ENCODE peak calls at places on chromosomes 1 and 21, in five cellular contexts. M is left ventricle myocardium inferior, C is colonic mucosa, X is IMR-90, W is hepatocyte. Q is an unnamed sample. For H3K4me1, the result is how much of the 10 kb centered on the place peaks cover.

GRCh38 chr1:41802532-41803501 is 115.9 kb downstream of the HIVEP3 start:
- DNase-seq in M (peak), C (no peak), X (no peak), W (no peak), Q (no peak)

GRCh38 chr1:183590225-183591191 is at the start of gene NCF2:
- DNase-seq in M (no peak), C (no peak), X (peak), W (no peak), Q (no peak)

GRCh38 chr1:205350626-205351235 is 6.0 kb downstream of the KLHDC8A start:
- DNase-seq in M (no peak), C (no peak), X (no peak), W (no peak), Q (peak)

GRCh38 chr1:229664133-229664689 is 38.2 kb downstream of the URB2 start:
- DNase-seq in M (no peak), C (no peak), X (peak), W (peak), Q (no peak)

GRCh38 chr1:27530192-27530591 is 40.2 kb upstream of the WASF2 start:
- DNase-seq in M (no peak), C (no peak), X (no peak), W (no peak), Q (no peak)

GRCh38 chr1:110610084-110610483 is 3.9 kb upstream of the KCNA2 start:
- DNase-seq in M (no peak), C (no peak), X (no peak), W (no peak), Q (no peak)

GRCh38 chr1:203346060-203346754 is 4.7 kb downstream of the FMOD start:
- DNase-seq in M (no peak), C (no peak), X (no peak), W (no peak), Q (no peak)

GRCh38 chr1:200808846-200809245 is 63.9 kb upstream of the GPR25 start:
- DNase-seq in M (no peak), C (no peak), X (no peak), W (no peak), Q (no peak)

GRCh38 chr21:45293214-45293725 is 5.6 kb upstream of the POFUT2 start:
- DNase-seq in M (no peak), C (peak), X (no peak), W (peak), Q (no peak)

GRCh38 chr1:10793129-10793651 is 3.3 kb downstream of the CASZ1 start:
- DNase-seq in M (no peak), C (peak), X (no peak), W (peak), Q (peak)

GRCh38 chr1:229408458-229409037 is 25.3 kb downstream of the ACTA1 start:
- DNase-seq in M (peak), C (no peak), X (peak), W (peak), Q (peak)

GRCh38 chr1:180250499-180250770 is 20.4 kb downstream of the LHX4 start:
- DNase-seq in M (no peak), C (no peak), X (no peak), W (no peak), Q (no peak)

GRCh38 chr1:211327341-211327921 is 798 bp downstream of the TRAF5 start:
- DNase-seq in M (no peak), C (peak), X (peak), W (peak), Q (peak)

GRCh38 chr1:16195518-16195905 is 16.9 kb downstream of the ARHGEF19 start:
- DNase-seq in M (no peak), C (no peak), X (no peak), W (no peak), Q (no peak)

GRCh38 chr1:67683306-67683705 is 1.7 kb upstream of the GADD45A start:
- DNase-seq in M (no peak), C (no peak), X (peak), W (no peak), Q (no peak)

GRCh38 chr21:32182449-32182848 is 96.4 kb downstream of the MIS18A start:
- DNase-seq in M (no peak), C (no peak), X (no peak), W (no peak), Q (no peak)

GRCh38 chr1:115135681-115136080 is 46.4 kb upstream of the TSPAN2 start:
- DNase-seq in M (no peak), C (no peak), X (peak), W (no peak), Q (no peak)

GRCh38 chr1:218816999-218817398 is 356.7 kb upstream of the LYPLAL1 start:
- DNase-seq in M (no peak), C (no peak), X (no peak), W (peak), Q (no peak)

GRCh38 chr1:245304698-245305097 is 149.9 kb downstream of the KIF26B start:
- DNase-seq in M (no peak), C (no peak), X (no peak), W (no peak), Q (no peak)

GRCh38 chr1:119160435-119160834 is 20.0 kb upstream of the WARS2 start:
- DNase-seq in M (no peak), C (no peak), X (peak), W (no peak), Q (no peak)

GRCh38 chr1:160125761-160126160 is 10.2 kb downstream of the ATP1A2 start:
- DNase-seq in M (no peak), C (no peak), X (peak), W (no peak), Q (no peak)

GRCh38 chr21:27371065-27371464 is 404.2 kb upstream of the ADAMTS5 start:
- DNase-seq in M (no peak), C (no peak), X (no peak), W (no peak), Q (no peak)

GRCh38 chr1:119781434-119782210 is 12.9 kb upstream of the HMGCS2 start:
- DNase-seq in M (no peak), C (no peak), X (no peak), W (no peak), Q (no peak)

GRCh38 chr1:245673920-245674414 is 519.2 kb downstream of the KIF26B start:
- DNase-seq in M (no peak), C (no peak), X (peak), W (no peak), Q (no peak)

GRCh38 chr1:231781887-231782286 is 155.3 kb downstream of the DISC1 start:
- DNase-seq in M (no peak), C (no peak), X (no peak), W (no peak), Q (no peak)

GRCh38 chr1:19799877-19800804 is at the start of gene TMCO4:
- DNase-seq in M (peak), C (peak), X (peak), W (peak), Q (peak)

GRCh38 chr1:15735304-15736034 is 589 bp upstream of the SLC25A34 start:
- DNase-seq in M (no peak), C (no peak), X (no peak), W (no peak), Q (no peak)

GRCh38 chr1:206591236-206591635 is 21.0 kb downstream of the EIF2D start:
- DNase-seq in M (no peak), C (no peak), X (no peak), W (no peak), Q (no peak)

GRCh38 chr1:202029171-202029665 is 18.8 kb downstream of the ELF3 start:
- DNase-seq in M (no peak), C (no peak), X (peak), W (no peak), Q (no peak)

GRCh38 chr1:166164995-166165660 is 1.7 kb downstream of the FAM78B start:
- DNase-seq in M (peak), C (peak), X (peak), W (peak), Q (peak)

GRCh38 chr1:150487763-150488115 is 520 bp downstream of the TARS2 start:
- DNase-seq in M (no peak), C (no peak), X (no peak), W (no peak), Q (peak)

GRCh38 chr1:238892612-238893011 is 493.8 kb upstream of the CHRM3 start:
- DNase-seq in M (no peak), C (no peak), X (no peak), W (no peak), Q (no peak)

GRCh38 chr1:13605159-13605558 is 21.5 kb downstream of the PDPN start:
- DNase-seq in M (no peak), C (no peak), X (peak), W (peak), Q (no peak)

GRCh38 chr1:156502396-156502748 is 1.8 kb upstream of the MEF2D start:
- DNase-seq in M (no peak), C (no peak), X (no peak), W (no peak), Q (no peak)

GRCh38 chr1:215606036-215606435 is 38.9 kb downstream of the KCTD3 start:
- DNase-seq in M (no peak), C (no peak), X (no peak), W (no peak), Q (peak)

GRCh38 chr21:26965567-26966359 is 1.1 kb downstream of the ADAMTS5 start:
- DNase-seq in M (peak), C (peak), X (peak), W (peak), Q (peak)

GRCh38 chr1:235553063-235553675 is 48.9 kb upstream of the B3GALNT2 start:
- DNase-seq in M (no peak), C (no peak), X (no peak), W (peak), Q (no peak)

GRCh38 chr1:235562589-235562988 is 58.3 kb upstream of the B3GALNT2 start:
- DNase-seq in M (no peak), C (no peak), X (no peak), W (no peak), Q (no peak)

GRCh38 chr1:235558783-235559182 is 54.5 kb upstream of the B3GALNT2 start:
- DNase-seq in M (no peak), C (no peak), X (no peak), W (no peak), Q (no peak)

GRCh38 chr1:235556807-235557206 is 52.6 kb upstream of the B3GALNT2 start:
- DNase-seq in M (no peak), C (no peak), X (no peak), W (no peak), Q (no peak)

GRCh38 chr1:235557495-235557894 is 53.2 kb upstream of the B3GALNT2 start:
- DNase-seq in M (no peak), C (peak), X (no peak), W (no peak), Q (peak)
- TF ChIP-seq CTCF in M (no peak), C (no peak), X (no peak), W (no peak), Q (peak)

DNA sequence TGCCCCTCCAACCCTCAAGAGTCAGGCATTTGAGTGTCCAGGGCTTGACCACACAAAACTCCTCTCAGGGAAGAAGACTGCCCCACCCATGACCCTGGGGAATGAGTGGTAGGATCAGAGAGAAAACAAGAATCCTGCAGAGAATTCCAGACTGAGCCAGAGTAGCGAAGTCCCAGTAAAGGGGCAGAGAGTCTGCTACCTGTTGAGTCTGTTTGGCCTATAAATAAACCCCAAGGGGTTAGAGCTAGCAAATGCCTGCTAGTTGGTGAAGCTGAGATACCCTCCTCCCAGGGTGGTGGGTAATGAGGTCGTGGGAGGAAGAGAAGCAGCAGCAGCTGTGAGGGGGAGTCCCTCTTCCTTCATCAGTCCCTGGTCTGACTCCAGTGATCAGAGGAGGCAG is 2.5 kb downstream of the TRAF3IP3 start:
- DNase-seq in M (no peak), C (no peak), X (no peak), W (no peak), Q (no peak)
- H3K4me1 ChIP-seq in M (under half), C (under half), X (under half), W (under half), Q (under half)

GRCh38 chr1:29603622-29604021 is 367.3 kb downstream of the PTPRU start:
- DNase-seq in M (no peak), C (no peak), X (no peak), W (no peak), Q (no peak)

GRCh38 chr1:29602203-29602602 is 365.9 kb downstream of the PTPRU start:
- DNase-seq in M (no peak), C (no peak), X (no peak), W (no peak), Q (no peak)

GRCh38 chr1:29599071-29599470 is 362.7 kb downstream of the PTPRU start:
- DNase-seq in M (no peak), C (no peak), X (no peak), W (no peak), Q (no peak)

GRCh38 chr1:29599826-29600225 is 363.5 kb downstream of the PTPRU start:
- DNase-seq in M (no peak), C (no peak), X (no peak), W (no peak), Q (no peak)

GRCh38 chr1:29601021-29601420 is 364.7 kb downstream of the PTPRU start:
- DNase-seq in M (no peak), C (no peak), X (no peak), W (no peak), Q (no peak)
- TF ChIP-seq CTCF in M (no peak), C (no peak), X (no peak), W (no peak), Q (no peak)

GRCh38 chr1:155008015-155008941 is 5.7 kb downstream of the ZBTB7B start:
- DNase-seq in M (peak), C (peak), X (no peak), W (no peak), Q (no peak)

GRCh38 chr1:155010211-155010918 is 7.8 kb downstream of the ZBTB7B start:
- DNase-seq in M (no peak), C (peak), X (no peak), W (no peak), Q (no peak)

GRCh38 chr1:155009742-155010141 is 7.1 kb downstream of the ZBTB7B start:
- DNase-seq in M (no peak), C (no peak), X (no peak), W (no peak), Q (no peak)

GRCh38 chr1:155011004-155011416 is 8.4 kb downstream of the ZBTB7B start:
- DNase-seq in M (no peak), C (no peak), X (no peak), W (no peak), Q (peak)

GRCh38 chr1:155009221-155009711 is 6.7 kb downstream of the ZBTB7B start:
- DNase-seq in M (no peak), C (no peak), X (no peak), W (no peak), Q (no peak)
- H3K4me1 ChIP-seq in M (half or more), C (half or more), X (under half), W (under half), Q (under half)

DNA sequence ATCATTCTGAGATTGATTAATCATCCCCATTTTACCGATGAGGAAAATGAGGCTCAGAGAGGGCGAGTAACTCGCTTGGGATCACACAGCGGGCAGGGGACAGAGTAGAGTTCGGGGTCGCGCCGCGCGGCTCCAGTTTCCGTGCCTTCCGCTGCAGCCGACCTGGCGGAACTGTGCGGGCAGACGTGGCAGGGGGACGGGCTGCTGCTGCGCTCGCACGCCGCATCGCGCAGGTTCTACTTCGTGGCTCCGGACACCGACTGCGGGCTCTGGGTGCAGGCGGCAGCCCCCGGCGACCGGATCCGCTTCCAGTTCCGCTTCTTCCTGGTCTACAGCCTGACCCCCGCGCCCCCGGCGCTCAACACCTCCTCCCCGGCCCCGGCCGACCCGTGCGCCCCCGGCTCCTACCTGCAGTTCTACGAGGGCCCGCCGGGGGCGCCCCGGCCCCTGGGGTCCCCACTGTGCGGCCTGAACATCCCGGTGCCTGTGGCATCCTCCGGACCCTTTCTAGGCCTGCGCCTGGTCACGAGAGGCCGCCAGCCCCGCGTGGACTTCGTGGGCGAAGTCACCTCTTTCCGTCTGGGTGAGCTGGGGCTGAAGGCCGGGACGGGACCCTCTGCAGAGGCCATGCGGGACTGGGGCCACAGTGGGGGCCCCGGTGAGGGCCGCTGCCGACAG is 2.3 kb downstream of the LDLRAD2 start:
- DNase-seq in M (no peak), C (no peak), X (no peak), W (peak), Q (peak)
- TF ChIP-seq CTCF in M (peak), C (peak), X (peak), W (peak), Q (peak)

GRCh38 chr1:181396171-181396670 is 87.1 kb upstream of the CACNA1E start:
- DNase-seq in M (no peak), C (no peak), X (no peak), W (no peak), Q (no peak)

GRCh38 chr1:181396811-181397210 is 86.5 kb upstream of the CACNA1E start:
- DNase-seq in M (no peak), C (no peak), X (no peak), W (no peak), Q (no peak)

GRCh38 chr1:181392613-181393170 is 90.6 kb upstream of the CACNA1E start:
- DNase-seq in M (no peak), C (no peak), X (no peak), W (no peak), Q (no peak)

GRCh38 chr1:181392133-181392532 is 91.2 kb upstream of the CACNA1E start:
- DNase-seq in M (no peak), C (no peak), X (no peak), W (no peak), Q (no peak)

GRCh38 chr1:181394766-181395165 is 88.6 kb upstream of the CACNA1E start:
- DNase-seq in M (no peak), C (no peak), X (no peak), W (no peak), Q (no peak)
- H3K4me1 ChIP-seq in M (under half), C (under half), X (under half), W (under half), Q (under half)

GRCh38 chr1:102790997-102791396 is 317.3 kb downstream of the COL11A1 start:
- DNase-seq in M (no peak), C (no peak), X (no peak), W (no peak), Q (no peak)
- TF ChIP-seq CTCF in M (no peak), C (no peak), X (peak), W (peak), Q (peak)